ENCODE peak calls at places on chromosome 17, in six cellular contexts. One of them, this sample, is unnamed.
A peak's percentile ranks its signal among the peaks of the same experiment; 100 is the strongest.

GRCh38 chr17:75914643-75915265 is 10.1 kb upstream of the MRPL38 start:
- DNase-seq in AG04450: no peak
- DNase-seq in activated naive CD4-positive, alpha-beta T cell treated with Interleukin-2 at 50 U/mL for 16 hours: no peak
- DNase-seq in EL: no peak
- DNase-seq in CD14-positive monocyte: no peak
- DNase-seq in T-helper 9 cell: no peak
- DNase-seq in this sample: no peak

GRCh38 chr17:73801455-73802100 is 157.3 kb upstream of the SDK2 start:
- DNase-seq in AG04450: no peak
- DNase-seq in activated naive CD4-positive, alpha-beta T cell treated with Interleukin-2 at 50 U/mL for 16 hours: no peak
- DNase-seq in EL: no peak
- DNase-seq in CD14-positive monocyte: no peak
- DNase-seq in T-helper 9 cell: no peak
- DNase-seq in this sample: no peak

GRCh38 chr17:36703860-36704266 is 102.5 kb downstream of the MRM1 start:
- DNase-seq in AG04450: no peak
- DNase-seq in activated naive CD4-positive, alpha-beta T cell treated with Interleukin-2 at 50 U/mL for 16 hours: peak; percentile 54
- DNase-seq in EL: peak; percentile 23
- DNase-seq in CD14-positive monocyte: no peak
- DNase-seq in T-helper 9 cell: peak; percentile 44
- DNase-seq in this sample: no peak

GRCh38 chr17:39652635-39653315 is 12.4 kb upstream of the TCAP start:
- DNase-seq in AG04450: no peak
- DNase-seq in activated naive CD4-positive, alpha-beta T cell treated with Interleukin-2 at 50 U/mL for 16 hours: no peak
- DNase-seq in EL: no peak
- DNase-seq in CD14-positive monocyte: no peak
- DNase-seq in T-helper 9 cell: no peak
- DNase-seq in this sample: no peak

GRCh38 chr17:83185023-83186002 is 105.9 kb downstream of the METRNL start:
- DNase-seq in AG04450: no peak
- DNase-seq in activated naive CD4-positive, alpha-beta T cell treated with Interleukin-2 at 50 U/mL for 16 hours: no peak
- DNase-seq in EL: no peak
- DNase-seq in CD14-positive monocyte: peak; percentile 22
- DNase-seq in T-helper 9 cell: no peak
- DNase-seq in this sample: no peak

GRCh38 chr17:82300707-82301270 is 16.6 kb downstream of the CD7 start:
- DNase-seq in AG04450: no peak
- DNase-seq in activated naive CD4-positive, alpha-beta T cell treated with Interleukin-2 at 50 U/mL for 16 hours: peak; percentile 65
- DNase-seq in EL: peak; percentile 57
- DNase-seq in CD14-positive monocyte: peak; percentile 80
- DNase-seq in T-helper 9 cell: peak; percentile 57
- DNase-seq in this sample: no peak

GRCh38 chr17:82740906-82741759 is 5.7 kb downstream of the FN3K start:
- DNase-seq in AG04450: no peak
- DNase-seq in activated naive CD4-positive, alpha-beta T cell treated with Interleukin-2 at 50 U/mL for 16 hours: no peak
- DNase-seq in EL: no peak
- DNase-seq in CD14-positive monocyte: no peak
- DNase-seq in T-helper 9 cell: no peak
- DNase-seq in this sample: no peak

GRCh38 chr17:28370035-28370743 is at the start of gene VTN:
- DNase-seq in AG04450: no peak
- DNase-seq in activated naive CD4-positive, alpha-beta T cell treated with Interleukin-2 at 50 U/mL for 16 hours: no peak
- DNase-seq in EL: peak; percentile 77
- DNase-seq in CD14-positive monocyte: peak; percentile 45
- DNase-seq in T-helper 9 cell: no peak
- DNase-seq in this sample: no peak

GRCh38 chr17:4365628-4366311 is 705 bp downstream of the UBE2G1 start:
- DNase-seq in AG04450: no peak
- DNase-seq in activated naive CD4-positive, alpha-beta T cell treated with Interleukin-2 at 50 U/mL for 16 hours: peak; percentile 36
- DNase-seq in EL: no peak
- DNase-seq in CD14-positive monocyte: no peak
- DNase-seq in T-helper 9 cell: peak; percentile 25
- DNase-seq in this sample: no peak

GRCh38 chr17:44307387-44308186 is 814 bp upstream of the RUNDC3A start:
- DNase-seq in AG04450: no peak
- DNase-seq in activated naive CD4-positive, alpha-beta T cell treated with Interleukin-2 at 50 U/mL for 16 hours: no peak
- DNase-seq in EL: peak; percentile 37
- DNase-seq in CD14-positive monocyte: no peak
- DNase-seq in T-helper 9 cell: no peak
- DNase-seq in this sample: no peak

GRCh38 chr17:48620497-48621139 is 5.5 kb upstream of the HOXB8 start:
- DNase-seq in AG04450: no peak
- DNase-seq in activated naive CD4-positive, alpha-beta T cell treated with Interleukin-2 at 50 U/mL for 16 hours: no peak
- DNase-seq in EL: no peak
- DNase-seq in CD14-positive monocyte: no peak
- DNase-seq in T-helper 9 cell: no peak
- DNase-seq in this sample: no peak

GRCh38 chr17:16995930-16996329 is 24.0 kb upstream of the TNFRSF13B start:
- DNase-seq in AG04450: no peak
- DNase-seq in activated naive CD4-positive, alpha-beta T cell treated with Interleukin-2 at 50 U/mL for 16 hours: no peak
- DNase-seq in EL: no peak
- DNase-seq in CD14-positive monocyte: no peak
- DNase-seq in T-helper 9 cell: no peak
- DNase-seq in this sample: no peak

GRCh38 chr17:38864636-38865398 is 5.0 kb upstream of the LASP1 start:
- DNase-seq in AG04450: no peak
- DNase-seq in activated naive CD4-positive, alpha-beta T cell treated with Interleukin-2 at 50 U/mL for 16 hours: no peak
- DNase-seq in EL: peak; percentile 75
- DNase-seq in CD14-positive monocyte: no peak
- DNase-seq in T-helper 9 cell: no peak
- DNase-seq in this sample: no peak

GRCh38 chr17:61617261-61617660 is 26.2 kb upstream of the NACA2 start:
- DNase-seq in AG04450: no peak
- DNase-seq in activated naive CD4-positive, alpha-beta T cell treated with Interleukin-2 at 50 U/mL for 16 hours: no peak
- DNase-seq in EL: no peak
- DNase-seq in CD14-positive monocyte: no peak
- DNase-seq in T-helper 9 cell: no peak
- DNase-seq in this sample: no peak

GRCh38 chr17:6381526-6382135 is 53.3 kb downstream of the AIPL1 start:
- DNase-seq in AG04450: no peak
- DNase-seq in activated naive CD4-positive, alpha-beta T cell treated with Interleukin-2 at 50 U/mL for 16 hours: no peak
- DNase-seq in EL: peak; percentile 51
- DNase-seq in CD14-positive monocyte: no peak
- DNase-seq in T-helper 9 cell: no peak
- DNase-seq in this sample: no peak

GRCh38 chr17:78206298-78206697 is 7.8 kb upstream of the BIRC5 start:
- DNase-seq in AG04450: no peak
- DNase-seq in activated naive CD4-positive, alpha-beta T cell treated with Interleukin-2 at 50 U/mL for 16 hours: no peak
- DNase-seq in EL: no peak
- DNase-seq in CD14-positive monocyte: no peak
- DNase-seq in T-helper 9 cell: no peak
- DNase-seq in this sample: no peak

GRCh38 chr17:65355246-65355645 is 206.2 kb downstream of the AXIN2 start:
- DNase-seq in AG04450: no peak
- DNase-seq in activated naive CD4-positive, alpha-beta T cell treated with Interleukin-2 at 50 U/mL for 16 hours: no peak
- DNase-seq in EL: no peak
- DNase-seq in CD14-positive monocyte: no peak
- DNase-seq in T-helper 9 cell: no peak
- DNase-seq in this sample: no peak

GRCh38 chr17:55086635-55087058 is 118.1 kb downstream of the STXBP4 start:
- DNase-seq in AG04450: peak; percentile 58
- DNase-seq in activated naive CD4-positive, alpha-beta T cell treated with Interleukin-2 at 50 U/mL for 16 hours: no peak
- DNase-seq in EL: peak; percentile 78
- DNase-seq in CD14-positive monocyte: no peak
- DNase-seq in T-helper 9 cell: no peak
- DNase-seq in this sample: peak; percentile 74

This sample was measured in HFF-Myc.